ENCODE peak calls at places on chromosome 3, in ten cellular contexts. V, B, M, R, J, D, E, U, G and H are unnamed samples.

GRCh38 chr3:84165278-84165677 is 793.5 kb upstream of the CADM2 start:
- DNase-seq in V (no peak), B (no peak), M (no peak), R (no peak), J (no peak), D (no peak), E (no peak), U (no peak), G (no peak), H (no peak)

GRCh38 chr3:98325055-98325454 is 28.6 kb upstream of the OR5K4 start:
- DNase-seq in V (no peak), B (no peak), M (no peak), R (no peak), J (no peak), D (no peak), E (no peak), U (no peak), G (no peak), H (no peak)

GRCh38 chr3:37803726-37804469 is 57.8 kb upstream of the CTDSPL start:
- DNase-seq in V (no peak), B (no peak), M (no peak), R (no peak), J (no peak), D (no peak), E (no peak), U (no peak), G (no peak), H (no peak)

GRCh38 chr3:33433843-33434242 is 6.4 kb downstream of the UBP1 start:
- DNase-seq in V (no peak), B (no peak), M (no peak), R (no peak), J (no peak), D (peak), E (no peak), U (no peak), G (no peak), H (no peak)

GRCh38 chr3:93924491-93924890 is 49.2 kb downstream of the PROS1 start:
- DNase-seq in V (no peak), B (no peak), M (no peak), R (no peak), J (no peak), D (no peak), E (no peak), U (no peak), G (no peak), H (no peak)

GRCh38 chr3:150378467-150378751 is 29.7 kb upstream of the TSC22D2 start:
- DNase-seq in V (no peak), B (no peak), M (no peak), R (no peak), J (no peak), D (no peak), E (no peak), U (no peak), G (no peak), H (no peak)

GRCh38 chr3:46406786-46407611 is at the start of the genes CCR5AS and CCRL2:
- DNase-seq in V (peak), B (no peak), M (peak), R (peak), J (no peak), D (peak), E (peak), U (peak), G (no peak), H (no peak)

GRCh38 chr3:108006077-108006675 is 84.7 kb downstream of the CD47 start:
- DNase-seq in V (no peak), B (no peak), M (no peak), R (no peak), J (no peak), D (no peak), E (no peak), U (no peak), G (no peak), H (no peak)

GRCh38 chr3:105691053-105691452 is 177.8 kb downstream of the CBLB start:
- DNase-seq in V (no peak), B (no peak), M (no peak), R (no peak), J (no peak), D (peak), E (no peak), U (no peak), G (no peak), H (no peak)

GRCh38 chr3:127261925-127262324 is 25.9 kb downstream of the PRR20G start:
- DNase-seq in V (no peak), B (no peak), M (no peak), R (no peak), J (no peak), D (no peak), E (no peak), U (no peak), G (no peak), H (no peak)

GRCh38 chr3:177523072-177523675 is 325.9 kb upstream of the TBL1XR1 start:
- DNase-seq in V (no peak), B (no peak), M (no peak), R (no peak), J (no peak), D (peak), E (no peak), U (no peak), G (no peak), H (no peak)

GRCh38 chr3:42802876-42803799 is 1.2 kb downstream of the HIGD1A start:
- DNase-seq in V (peak), B (no peak), M (no peak), R (no peak), J (no peak), D (peak), E (no peak), U (no peak), G (no peak), H (no peak)

GRCh38 chr3:177195242-177195940 is 1.9 kb downstream of the TBL1XR1 start:
- DNase-seq in V (no peak), B (no peak), M (no peak), R (peak), J (no peak), D (peak), E (no peak), U (peak), G (no peak), H (no peak)

GRCh38 chr3:152100491-152101086 is 168.1 kb upstream of the MBNL1 start:
- DNase-seq in V (no peak), B (no peak), M (no peak), R (no peak), J (no peak), D (no peak), E (peak), U (peak), G (no peak), H (no peak)

GRCh38 chr3:42033741-42034140 is 57.4 kb upstream of the TRAK1 start:
- DNase-seq in V (no peak), B (no peak), M (peak), R (no peak), J (no peak), D (peak), E (no peak), U (no peak), G (no peak), H (no peak)

GRCh38 chr3:154458560-154458959 is 28.6 kb upstream of the GPR149 start:
- DNase-seq in V (no peak), B (no peak), M (no peak), R (no peak), J (no peak), D (no peak), E (no peak), U (no peak), G (no peak), H (no peak)

GRCh38 chr3:42763023-42763422 is 10.0 kb downstream of the CCDC13 start:
- DNase-seq in V (no peak), B (no peak), M (no peak), R (no peak), J (no peak), D (peak), E (no peak), U (no peak), G (no peak), H (no peak)

GRCh38 chr3:127761101-127761802 is 61.1 kb downstream of the MGLL start:
- DNase-seq in V (no peak), B (no peak), M (no peak), R (no peak), J (no peak), D (no peak), E (no peak), U (no peak), G (no peak), H (no peak)

GRCh38 chr3:117563063-117563462 is 853.5 kb downstream of the TUSC7 start:
- DNase-seq in V (no peak), B (no peak), M (no peak), R (no peak), J (no peak), D (no peak), E (no peak), U (no peak), G (no peak), H (no peak)

GRCh38 chr3:187293514-187293870 is 2.0 kb upstream of the MASP1 start:
- DNase-seq in V (no peak), B (no peak), M (no peak), R (no peak), J (no peak), D (peak), E (no peak), U (no peak), G (no peak), H (no peak)

GRCh38 chr3:119418641-119419040 is 44.8 kb downstream of the TMEM39A start:
- DNase-seq in V (no peak), B (no peak), M (no peak), R (no peak), J (no peak), D (peak), E (no peak), U (no peak), G (no peak), H (no peak)

GRCh38 chr3:45507820-45508317 is 86.7 kb upstream of the LIMD1 start:
- DNase-seq in V (peak), B (no peak), M (no peak), R (no peak), J (no peak), D (peak), E (no peak), U (no peak), G (no peak), H (no peak)

GRCh38 chr3:159604151-159604581 is 384.5 kb upstream of the IL12A start:
- DNase-seq in V (no peak), B (no peak), M (no peak), R (no peak), J (no peak), D (peak), E (no peak), U (no peak), G (no peak), H (no peak)

GRCh38 chr3:42262525-42262924 is 3.5 kb downstream of the CCK start:
- DNase-seq in V (no peak), B (peak), M (no peak), R (no peak), J (no peak), D (peak), E (no peak), U (no peak), G (no peak), H (peak)

GRCh38 chr3:150547045-150547753 is 612 bp downstream of the EIF2A start:
- DNase-seq in V (no peak), B (no peak), M (no peak), R (no peak), J (no peak), D (peak), E (no peak), U (no peak), G (no peak), H (no peak)

GRCh38 chr3:189393598-189393997 is 221.8 kb downstream of the TPRG1 start:
- DNase-seq in V (no peak), B (peak), M (no peak), R (no peak), J (no peak), D (no peak), E (no peak), U (peak), G (no peak), H (peak)

GRCh38 chr3:36911990-36912804 is 32.7 kb downstream of the TRANK1 start:
- DNase-seq in V (no peak), B (no peak), M (no peak), R (no peak), J (no peak), D (peak), E (peak), U (peak), G (no peak), H (no peak)

GRCh38 chr3:86830566-86830965 is 160.4 kb downstream of the VGLL3 start:
- DNase-seq in V (no peak), B (no peak), M (no peak), R (no peak), J (no peak), D (peak), E (no peak), U (no peak), G (no peak), H (no peak)

GRCh38 chr3:150725548-150725947 is 21.8 kb upstream of the ERICH6 start:
- DNase-seq in V (no peak), B (no peak), M (no peak), R (no peak), J (no peak), D (no peak), E (no peak), U (no peak), G (no peak), H (no peak)

GRCh38 chr3:94269763-94270162 is 206.9 kb downstream of the NSUN3 start:
- DNase-seq in V (no peak), B (no peak), M (no peak), R (no peak), J (no peak), D (no peak), E (no peak), U (no peak), G (no peak), H (no peak)

GRCh38 chr3:192223815-192224214 is 503.5 kb downstream of the FGF12 start:
- DNase-seq in V (no peak), B (no peak), M (no peak), R (no peak), J (no peak), D (no peak), E (no peak), U (no peak), G (no peak), H (no peak)

GRCh38 chr3:144687862-144688261 is 716.2 kb downstream of the DIPK2A start:
- DNase-seq in V (no peak), B (no peak), M (no peak), R (no peak), J (no peak), D (no peak), E (no peak), U (no peak), G (no peak), H (no peak)

GRCh38 chr3:74055064-74055463 is 430.3 kb upstream of the PDZRN3 start:
- DNase-seq in V (no peak), B (no peak), M (no peak), R (no peak), J (no peak), D (no peak), E (no peak), U (no peak), G (no peak), H (no peak)

GRCh38 chr3:113695426-113695817 is 1.0 kb downstream of the USF3 start:
- DNase-seq in V (no peak), B (no peak), M (no peak), R (no peak), J (no peak), D (peak), E (no peak), U (peak), G (no peak), H (no peak)